ENCODE peak calls at places on chromosomes 13 and 19, in five cellular contexts. U is lower lobe of right lung, T is right cardiac atrium, L is PC-3, B is H1. R is an unnamed sample.

GRCh38 chr13:20492641-20493040 is 33.0 kb downstream of the CRYL1 start:
- DNase-seq in U (no peak), T (no peak), L (peak; percentile 73), B (no peak), R (no peak)

GRCh38 chr13:23630349-23631093 is 60.3 kb downstream of the TNFRSF19 start:
- DNase-seq in U (no peak), T (no peak), L (no peak), B (no peak), R (no peak)

GRCh38 chr19:29365836-29366417 is 153.0 kb upstream of the UQCRFS1 start:
- DNase-seq in U (no peak), T (no peak), L (no peak), B (no peak), R (no peak)

GRCh38 chr13:37443538-37443937 is 155.0 kb downstream of the POSTN start:
- DNase-seq in U (no peak), T (no peak), L (no peak), B (no peak), R (no peak)

GRCh38 chr13:60759499-60759898 is 362.5 kb downstream of the TDRD3 start:
- DNase-seq in U (no peak), T (no peak), L (peak; percentile 59), B (no peak), R (no peak)

GRCh38 chr19:51810228-51810627 is 15.3 kb downstream of the FPR3 start:
- DNase-seq in U (no peak), T (peak; percentile 52), L (peak; percentile 71), B (no peak), R (no peak)

GRCh38 chr13:79485014-79485441 is 4.1 kb downstream of the NDFIP2 start:
- DNase-seq in U (no peak), T (no peak), L (peak; percentile 77), B (no peak), R (no peak)

GRCh38 chr13:36966404-36966803 is 32.7 kb downstream of the ALG5 start:
- DNase-seq in U (no peak), T (no peak), L (no peak), B (no peak), R (no peak)

GRCh38 chr19:42206871-42207755 is 10.4 kb downstream of the DEDD2 start:
- DNase-seq in U (no peak), T (no peak), L (peak; percentile 88), B (no peak), R (no peak)

GRCh38 chr13:26785845-26786630 is 25.5 kb upstream of the GPR12 start:
- DNase-seq in U (no peak), T (peak; percentile 56), L (no peak), B (no peak), R (peak; percentile 67)

GRCh38 chr13:32150794-32151193 is 119.2 kb downstream of the FRY start:
- DNase-seq in U (no peak), T (peak; percentile 92), L (no peak), B (no peak), R (peak; percentile 92)

GRCh38 chr19:46904114-46905060 is 43.6 kb downstream of the ARHGAP35 start:
- DNase-seq in U (no peak), T (peak; percentile 69), L (no peak), B (no peak), R (peak; percentile 60)

GRCh38 chr19:2048959-2049740 is 1.9 kb downstream of the MKNK2 start:
- DNase-seq in U (peak; percentile 45), T (peak; percentile 81), L (no peak), B (no peak), R (peak; percentile 75)

GRCh38 chr19:50312967-50313811 is 16.0 kb downstream of the KCNC3 start:
- DNase-seq in U (no peak), T (no peak), L (no peak), B (no peak), R (no peak)

GRCh38 chr19:53915000-53915399 is 5.9 kb downstream of the CACNG7 start:
- DNase-seq in U (no peak), T (no peak), L (no peak), B (no peak), R (no peak)

GRCh38 chr19:30444253-30444671 is 72.1 kb downstream of the ZNF536 start:
- DNase-seq in U (no peak), T (no peak), L (no peak), B (no peak), R (no peak)

GRCh38 chr19:35247526-35248309 is 1.1 kb upstream of the LSR start:
- DNase-seq in U (peak; percentile 90), T (peak; percentile 78), L (peak; percentile 89), B (peak; percentile 92), R (peak; percentile 80)

GRCh38 chr13:79380943-79381445 is 25.1 kb downstream of the RBM26 start:
- DNase-seq in U (no peak), T (no peak), L (no peak), B (no peak), R (no peak)

GRCh38 chr19:5618591-5618990 is 4.0 kb downstream of the SAFB2 start:
- DNase-seq in U (no peak), T (no peak), L (no peak), B (no peak), R (no peak)

GRCh38 chr13:44649118-44649455 is 73.0 kb upstream of the TSC22D1 start:
- DNase-seq in U (no peak), T (no peak), L (no peak), B (peak; percentile 44), R (no peak)

GRCh38 chr19:1237027-1237659 is 662 bp downstream of the CBARP start:
- DNase-seq in U (no peak), T (peak; percentile 77), L (no peak), B (no peak), R (peak; percentile 87)

GRCh38 chr13:98749501-98749900 is 3.0 kb downstream of the SLC15A1 start:
- DNase-seq in U (no peak), T (no peak), L (no peak), B (no peak), R (no peak)

GRCh38 chr13:77136902-77137420 is 110.0 kb upstream of the FBXL3 start:
- DNase-seq in U (no peak), T (no peak), L (no peak), B (no peak), R (no peak)

GRCh38 chr19:15296841-15297415 is 35.4 kb downstream of the BRD4 start:
- DNase-seq in U (no peak), T (no peak), L (peak; percentile 63), B (no peak), R (no peak)

GRCh38 chr19:15293751-15294505 is 38.4 kb downstream of the BRD4 start:
- DNase-seq in U (no peak), T (no peak), L (no peak), B (no peak), R (no peak)

GRCh38 chr19:15294591-15294990 is 37.7 kb downstream of the BRD4 start:
- DNase-seq in U (no peak), T (peak; percentile 87), L (no peak), B (no peak), R (no peak)

GRCh38 chr19:15297416-15298224 is 34.7 kb downstream of the BRD4 start:
- DNase-seq in U (no peak), T (no peak), L (peak; percentile 47), B (no peak), R (no peak)

GRCh38 chr19:15296353-15296752 is 36.0 kb downstream of the BRD4 start:
- DNase-seq in U (no peak), T (peak; percentile 76), L (no peak), B (no peak), R (no peak)
- H3K27ac ChIP-seq in U (peak overlapping the region; percentile 51), T (peak overlapping the region; percentile 18), L (peak overlapping the region; percentile 77), B (no peak overlapping the region), R (no peak overlapping the region)

GRCh38 chr19:48681127-48681470 is 8.3 kb upstream of the NTN5 start:
- DNase-seq in U (no peak), T (no peak), L (no peak), B (no peak), R (no peak)

GRCh38 chr19:48683349-48683748 is 10.5 kb upstream of the NTN5 start:
- DNase-seq in U (peak; percentile 73), T (peak; percentile 90), L (no peak), B (no peak), R (peak; percentile 63)

GRCh38 chr19:48676887-48677286 is 4.1 kb upstream of the NTN5 start:
- DNase-seq in U (no peak), T (no peak), L (no peak), B (no peak), R (no peak)

GRCh38 chr19:48678201-48678600 is 5.4 kb upstream of the NTN5 start:
- DNase-seq in U (no peak), T (no peak), L (no peak), B (no peak), R (no peak)

DNA sequence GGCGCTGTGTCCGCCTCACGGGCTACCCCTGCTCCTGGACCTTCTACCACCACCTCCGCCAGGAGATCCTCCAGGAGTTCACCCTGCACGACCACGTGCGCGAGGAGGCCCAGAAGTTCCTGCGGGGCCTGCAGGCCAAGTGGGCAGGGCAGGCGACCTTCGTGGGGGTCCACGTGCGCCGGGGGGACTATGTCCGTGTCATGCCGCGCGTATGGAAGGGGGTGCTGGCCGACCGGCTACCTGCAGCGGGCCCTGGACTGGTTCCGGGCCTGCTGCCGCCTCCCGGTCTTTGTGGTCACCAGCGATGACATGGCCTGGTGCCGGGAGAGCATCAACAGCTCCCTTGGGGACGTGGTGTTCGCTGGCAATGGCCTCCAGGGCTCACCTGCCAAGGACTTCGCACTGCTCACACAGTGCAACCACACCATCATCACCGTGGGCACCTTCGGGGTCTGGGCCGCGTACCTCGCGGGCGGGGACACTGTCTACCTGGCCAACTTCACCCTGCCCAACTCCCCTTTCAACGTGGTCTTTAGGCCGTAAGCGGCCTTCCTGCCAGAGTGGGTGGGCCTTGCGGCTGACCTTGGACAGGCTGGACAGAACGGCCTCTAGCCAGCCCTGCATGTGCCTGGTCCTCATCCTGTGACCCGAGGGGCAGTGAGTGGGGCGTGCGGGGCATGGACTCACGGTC is 7.8 kb upstream of the NTN5 start:
- DNase-seq in U (no peak), T (no peak), L (no peak), B (no peak), R (peak; percentile 40)
- H3K4me3 ChIP-seq in U (no peak overlapping the region), T (no peak overlapping the region), L (no peak overlapping the region), B (no peak overlapping the region), R (no peak overlapping the region)

GRCh38 chr13:110915874-110916670 is 1.2 kb upstream of the ANKRD10 start:
- DNase-seq in U (no peak), T (no peak), L (peak; percentile 31), B (no peak), R (no peak)

GRCh38 chr13:110914293-110915056 is 394 bp downstream of the ANKRD10 start:
- DNase-seq in U (peak; percentile 90), T (peak; percentile 96), L (peak; percentile 54), B (no peak), R (peak; percentile 92)

GRCh38 chr13:110915057-110915873 is at the start of gene ANKRD10:
- DNase-seq in U (peak; percentile 100), T (peak; percentile 100), L (peak; percentile 94), B (peak; percentile 99), R (peak; percentile 100)

GRCh38 chr13:110913911-110914292 is 967 bp downstream of the ANKRD10 start:
- DNase-seq in U (no peak), T (no peak), L (no peak), B (no peak), R (no peak)

DNA sequence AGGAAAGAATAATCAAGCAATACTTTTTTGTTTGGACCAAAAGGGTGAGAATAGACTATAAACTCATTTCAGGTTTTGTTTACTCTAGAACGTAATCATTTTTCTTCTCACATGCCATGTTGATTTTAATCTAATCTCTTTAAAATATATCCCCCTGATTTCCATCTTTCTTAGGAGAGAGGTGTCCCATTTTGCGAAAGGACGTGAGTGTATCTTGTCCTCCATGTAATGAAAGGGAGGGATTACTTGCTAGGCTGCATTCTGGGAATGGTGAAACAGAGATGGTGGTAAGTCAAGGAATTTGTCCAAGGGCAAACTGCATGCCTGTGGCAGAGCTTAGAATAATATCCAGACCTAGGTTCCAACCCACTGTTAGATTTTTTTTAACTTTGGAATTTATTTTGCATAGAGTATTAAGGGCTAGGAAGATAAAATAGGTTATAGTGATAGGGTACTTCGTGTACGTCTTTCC is 1.8 kb upstream of the ANKRD10 start:
- DNase-seq in U (no peak), T (no peak), L (no peak), B (no peak), R (no peak)
- H3K9me3 ChIP-seq in U (no peaks in the 10 kb centered on the region), T (no peaks in the 10 kb centered on the region), L (no peaks in the 10 kb centered on the region), B (no peaks in the 10 kb centered on the region), R (no peaks in the 10 kb centered on the region)

GRCh38 chr19:16232568-16232967 is 34.9 kb downstream of the AP1M1 start:
- DNase-seq in U (no peak), T (no peak), L (no peak), B (no peak), R (no peak)
- H3K27ac ChIP-seq in U (no peak overlapping the region), T (no peak overlapping the region), L (no peak overlapping the region), B (no peak overlapping the region), R (no peak overlapping the region)

R was measured in aorta.